ENCODE peak calls at places on chromosome 5, in four cellular contexts. D, N, W and C are unnamed samples.

GRCh38 chr5:1335540-1336095 is 9.3 kb downstream of the CLPTM1L start:
- DNase-seq in D (no peak), N (no peak), W (no peak), C (no peak)

GRCh38 chr5:133967715-133968056 is 739 bp downstream of the C5orf15 start:
- DNase-seq in D (no peak), N (no peak), W (no peak), C (no peak)

GRCh38 chr5:1315709-1316587 is 21.1 kb upstream of the TERT start:
- DNase-seq in D (no peak), N (peak), W (peak), C (peak)

GRCh38 chr5:34474573-34475021 is 181.5 kb upstream of the RAI14 start:
- DNase-seq in D (peak), N (peak), W (peak), C (no peak)

GRCh38 chr5:97529354-97529753 is 346.3 kb upstream of the RIOK2 start:
- DNase-seq in D (no peak), N (no peak), W (no peak), C (no peak)

GRCh38 chr5:159764283-159764927 is 151.9 kb upstream of the ADRA1B start:
- DNase-seq in D (no peak), N (no peak), W (no peak), C (no peak)

GRCh38 chr5:18745988-18746615 is 1111.8 kb downstream of the TAF11L14 start:
- DNase-seq in D (no peak), N (peak), W (peak), C (peak)

GRCh38 chr5:61623401-61624069 is 291.5 kb downstream of the ZSWIM6 start:
- DNase-seq in D (peak), N (peak), W (peak), C (no peak)

GRCh38 chr5:77629553-77630245 is 8.8 kb downstream of the OTP start:
- DNase-seq in D (no peak), N (no peak), W (no peak), C (no peak)

DNA sequence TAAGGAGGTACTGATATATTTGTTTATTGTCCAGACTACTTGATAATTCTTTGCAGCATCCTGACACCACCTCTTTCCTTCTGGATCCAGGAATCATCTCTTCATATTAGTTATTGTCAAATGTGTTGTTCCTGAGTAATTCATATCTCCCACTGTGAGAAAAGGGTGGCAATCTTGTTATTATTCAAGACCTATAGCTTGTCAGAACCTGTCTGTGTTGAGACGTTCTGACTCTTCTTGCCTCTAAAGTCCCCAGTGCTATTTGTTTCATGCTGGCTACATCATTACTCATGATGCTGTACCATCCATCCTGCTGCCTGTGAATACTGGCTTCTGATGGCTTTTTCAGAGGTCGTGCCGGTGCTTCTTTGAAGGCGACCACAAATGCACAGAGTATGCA is 68.7 kb upstream of the TAF11L2 start:
- DNase-seq in D (no peak), N (no peak), W (no peak), C (no peak)
- TF ChIP-seq FOXK2 in D (no peak), N (no peak), W (no peak), C (no peak)

GRCh38 chr5:90690317-90690716 is 131.7 kb downstream of the ADGRV1 start:
- DNase-seq in D (no peak), N (no peak), W (no peak), C (no peak)

GRCh38 chr5:90691533-90691932 is 132.9 kb downstream of the ADGRV1 start:
- DNase-seq in D (no peak), N (no peak), W (no peak), C (no peak)

DNA sequence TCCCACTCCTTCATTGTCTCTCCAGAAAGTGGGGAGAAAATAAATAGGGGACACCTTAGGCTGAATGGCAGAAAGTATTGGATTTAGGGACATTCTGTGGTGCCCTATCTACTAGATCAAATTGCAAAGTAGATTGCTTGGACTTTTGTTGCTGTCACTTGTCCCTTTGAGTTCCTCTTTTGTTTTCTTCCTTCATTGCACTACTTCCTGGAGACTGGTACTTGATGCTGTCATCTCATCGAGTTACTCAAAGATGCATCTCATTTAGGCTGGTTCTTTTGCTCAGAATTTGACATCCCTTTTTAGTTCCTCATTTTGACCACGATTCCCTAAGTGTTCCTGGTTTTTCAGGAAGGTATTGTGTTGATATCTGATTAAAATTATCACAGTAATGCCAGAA is 137.6 kb downstream of the ADGRV1 start:
- DNase-seq in D (no peak), N (no peak), W (no peak), C (no peak)
- TF ChIP-seq FOXK2 in D (no peak), N (no peak), W (no peak), C (no peak)

GRCh38 chr5:139751236-139751635 is 44.4 kb upstream of the PSD2 start:
- DNase-seq in D (no peak), N (no peak), W (no peak), C (no peak)

GRCh38 chr5:139748505-139748826 is 47.1 kb upstream of the PSD2 start:
- DNase-seq in D (no peak), N (no peak), W (no peak), C (no peak)

GRCh38 chr5:139755892-139756671 is 39.5 kb upstream of the PSD2 start:
- DNase-seq in D (no peak), N (no peak), W (peak), C (no peak)

GRCh38 chr5:139749242-139749641 is 46.4 kb upstream of the PSD2 start:
- DNase-seq in D (no peak), N (no peak), W (no peak), C (no peak)

GRCh38 chr5:139752506-139753350 is 42.9 kb upstream of the PSD2 start:
- DNase-seq in D (no peak), N (peak), W (no peak), C (no peak)
- TF ChIP-seq FOXK2 in D (no peak), N (no peak), W (no peak), C (no peak)

DNA sequence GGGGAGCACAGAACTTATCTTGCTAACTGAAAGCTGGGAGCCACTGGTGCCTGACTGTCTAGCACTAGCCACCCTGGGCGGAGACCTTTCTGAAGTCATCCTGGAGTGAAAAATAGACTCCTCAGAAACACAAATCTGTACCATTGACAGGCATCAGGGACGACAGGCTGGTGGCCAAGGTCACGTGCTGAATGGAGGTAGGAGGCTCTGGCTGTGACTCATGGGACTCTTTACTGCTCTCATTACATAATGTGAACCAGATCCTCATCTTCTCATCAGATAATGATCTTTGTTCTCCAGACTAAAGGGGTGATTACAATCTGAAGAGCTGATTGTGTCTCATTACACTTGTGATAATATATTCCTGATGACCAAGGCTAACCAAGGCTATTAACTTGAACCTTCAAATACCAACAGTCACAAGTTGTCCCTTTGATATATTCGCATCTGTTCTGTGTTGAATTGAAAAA is 91.8 kb downstream of the SEMA5A start:
- DNase-seq in D (no peak), N (no peak), W (no peak), C (no peak)
- TF ChIP-seq FOXK2 in D (no peak), N (no peak), W (no peak), C (no peak)

GRCh38 chr5:93162201-93162654 is 418.8 kb downstream of the NR2F1-AS1 start:
- DNase-seq in D (peak), N (no peak), W (no peak), C (no peak)
- TF ChIP-seq FOXK2 in D (no peak), N (no peak), W (no peak), C (no peak)

GRCh38 chr5:102290004-102290403 is 6.1 kb downstream of the SLCO4C1 start:
- DNase-seq in D (no peak), N (no peak), W (no peak), C (no peak)

GRCh38 chr5:102294996-102295395 is 1.1 kb downstream of the SLCO4C1 start:
- DNase-seq in D (no peak), N (no peak), W (no peak), C (no peak)

GRCh38 chr5:102296229-102296817 is at the start of gene SLCO4C1:
- DNase-seq in D (peak), N (peak), W (peak), C (peak)

GRCh38 chr5:102295534-102296228 is 403 bp downstream of the SLCO4C1 start:
- DNase-seq in D (peak), N (no peak), W (no peak), C (no peak)
- TF ChIP-seq FOXK2 in D (no peak), N (no peak), W (no peak), C (no peak)

GRCh38 chr5:176870110-176870591 is 29.0 kb downstream of the HK3 start:
- DNase-seq in D (peak), N (peak), W (peak), C (no peak)
- TF ChIP-seq FOXK2 in D (no peak), N (no peak), W (no peak), C (no peak)

GRCh38 chr5:65255294-65255693 is 226.4 kb downstream of the ADAMTS6 start:
- DNase-seq in D (no peak), N (no peak), W (no peak), C (no peak)
- TF ChIP-seq FOXK2 in D (no peak), N (no peak), W (no peak), C (no peak)